ENCODE peak calls at places on chromosomes 5 and 9, in nine cellular contexts. I is astrocyte of the spinal cord, H is AG10803, U is Peyer's patch, G is lower leg skin, O is H9, K is fibroblast of mammary gland, T is fibroblast of pulmonary artery, Y is transverse colon. Q is an unnamed sample.
A peak's percentile ranks its signal among the peaks of the same experiment; 100 is the strongest.

GRCh38 chr5:99544326-99544725 is 615.5 kb upstream of the CHD1 start:
- DNase-seq in U (no peak), K (no peak), I (no peak), Y (no peak), O (no peak), T (no peak), H (no peak), G (no peak), Q (no peak)

GRCh38 chr9:112867275-112867991 is 23.2 kb downstream of the SLC46A2 start:
- DNase-seq in G (no peak), T (peak; percentile 95), Y (peak; percentile 31), O (peak; percentile 73), K (peak; percentile 90), H (peak; percentile 81), U (peak; percentile 66), I (peak; percentile 66), Q (peak; percentile 63)

GRCh38 chr5:152861231-152861630 is 456.2 kb upstream of the NMUR2 start:
- DNase-seq in O (no peak), Y (no peak), H (no peak), G (no peak), T (no peak), U (no peak), K (no peak), I (no peak), Q (no peak)

GRCh38 chr9:5357431-5358105 is 17.9 kb upstream of the RLN1 start:
- DNase-seq in I (no peak), U (no peak), K (no peak), G (no peak), T (no peak), O (no peak), Y (no peak), H (peak; percentile 16), Q (no peak)

GRCh38 chr9:133539434-133539833 is 4.9 kb downstream of the ADAMTSL2 start:
- DNase-seq in U (no peak), T (no peak), K (no peak), O (no peak), I (no peak), H (no peak), G (no peak), Y (peak; percentile 54), Q (no peak)

GRCh38 chr5:125281662-125282061 is 535.2 kb upstream of the ZNF608 start:
- DNase-seq in Y (no peak), I (no peak), H (no peak), K (no peak), T (no peak), G (no peak), O (no peak), U (no peak), Q (no peak)

GRCh38 chr9:136856078-136856474 is 3.9 kb downstream of the MAMDC4 start:
- DNase-seq in T (no peak), Y (no peak), U (no peak), G (no peak), H (no peak), O (peak; percentile 30), K (no peak), I (no peak), Q (no peak)

GRCh38 chr9:129352157-129352870 is 174.3 kb upstream of the IER5L start:
- DNase-seq in T (no peak), O (peak; percentile 92), G (no peak), K (no peak), I (no peak), H (no peak), U (no peak), Y (no peak), Q (no peak)

GRCh38 chr5:73299017-73299630 is 126.1 kb downstream of the TMEM174 start:
- DNase-seq in U (no peak), H (no peak), G (no peak), Y (no peak), O (peak; percentile 72), T (no peak), K (no peak), I (peak; percentile 44), Q (no peak)

GRCh38 chr5:96745844-96746531 is 61.8 kb downstream of the ERAP1 start:
- DNase-seq in G (no peak), I (no peak), Y (no peak), T (peak; percentile 30), H (peak; percentile 67), U (no peak), O (no peak), K (no peak), Q (no peak)

GRCh38 chr9:17906841-17907779 is 328.2 kb downstream of the SH3GL2 start:
- DNase-seq in Y (peak; percentile 60), I (no peak), U (no peak), K (no peak), H (no peak), T (no peak), O (peak; percentile 61), G (no peak), Q (no peak)

GRCh38 chr5:74679968-74680367 is 5.1 kb upstream of the HEXB start:
- DNase-seq in U (no peak), G (no peak), K (no peak), O (no peak), Y (no peak), H (no peak), I (no peak), T (peak; percentile 28), Q (no peak)

GRCh38 chr5:35856186-35857003 is at the start of gene IL7R:
- DNase-seq in O (no peak), H (peak; percentile 34), K (no peak), U (no peak), T (peak; percentile 36), G (no peak), Y (no peak), I (no peak), Q (no peak)

GRCh38 chr5:89584339-89584956 is 701.5 kb upstream of the MEF2C start:
- DNase-seq in I (peak; percentile 78), G (no peak), K (peak; percentile 82), O (no peak), T (peak; percentile 45), H (peak; percentile 71), U (no peak), Y (no peak), Q (no peak)

GRCh38 chr9:116055536-116055935 is 98.1 kb upstream of the PAPPA start:
- DNase-seq in K (no peak), T (no peak), H (no peak), I (no peak), O (no peak), U (no peak), G (no peak), Y (no peak), Q (no peak)

GRCh38 chr9:116391306-116391900 is 237.8 kb downstream of the PAPPA start:
- DNase-seq in O (no peak), K (peak; percentile 73), H (peak; percentile 81), U (no peak), I (peak; percentile 84), Y (no peak), T (peak; percentile 48), G (no peak), Q (no peak)

DNA sequence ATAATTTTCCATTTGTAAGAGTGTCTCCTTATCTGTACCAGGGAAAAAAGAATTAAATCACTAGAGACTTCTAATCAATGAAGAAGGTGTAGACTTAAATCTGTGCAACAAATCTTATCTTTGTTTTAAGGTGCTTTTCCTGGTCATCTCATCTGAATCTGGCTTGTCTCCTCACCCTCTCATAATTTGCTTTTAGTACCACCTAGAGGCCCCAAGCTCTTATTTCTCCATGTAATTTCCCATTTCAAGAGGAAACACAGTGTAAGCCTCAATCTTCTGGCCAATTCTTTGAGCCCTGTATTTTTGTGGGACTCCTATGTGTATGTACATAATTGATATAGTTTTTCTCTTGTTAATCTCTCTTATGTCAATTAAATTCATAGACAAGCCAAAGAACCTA is 1975.3 kb upstream of the CDH6 start:
- DNase-seq in I (no peak), K (no peak), H (no peak), T (no peak), O (no peak), G (no peak), U (no peak), Y (no peak), Q (no peak)
- TF ChIP-seq CTCF in I (no peak), K (no peak), H (no peak), T (no peak), O (peak; percentile 50), G (no peak), U (no peak), Y (no peak), Q (no peak)

GRCh38 chr5:141382469-141383294 is at the start of gene PCDHGA7:
- DNase-seq in I (peak; percentile 56), K (peak; percentile 54), U (no peak), O (no peak), Y (no peak), T (peak; percentile 70), G (no peak), H (peak; percentile 58), Q (no peak)
- TF ChIP-seq CTCF in I (peak; percentile 59), K (peak; percentile 60), U (no peak), O (no peak), Y (no peak), T (peak; percentile 64), G (no peak), H (peak; percentile 67), Q (peak; percentile 32)

GRCh38 chr5:150155258-150156032 is at the start of gene PDGFRB:
- DNase-seq in T (peak; percentile 93), K (peak; percentile 91), U (peak; percentile 88), O (peak; percentile 76), Y (peak; percentile 82), I (peak; percentile 90), H (peak; percentile 95), G (peak; percentile 87), Q (peak; percentile 93)

GRCh38 chr5:150153957-150154617 is 1.6 kb downstream of the PDGFRB start:
- DNase-seq in O (no peak), U (no peak), I (peak; percentile 73), H (peak; percentile 82), K (peak; percentile 75), T (peak; percentile 74), Y (no peak), G (no peak), Q (no peak)

GRCh38 chr5:150153483-150153882 is 2.2 kb downstream of the PDGFRB start:
- DNase-seq in O (no peak), H (no peak), K (no peak), G (no peak), U (no peak), T (no peak), Y (no peak), I (no peak), Q (no peak)

GRCh38 chr5:150156033-150156381 is 362 bp upstream of the PDGFRB start:
- DNase-seq in Y (no peak), K (no peak), U (no peak), G (no peak), H (no peak), O (no peak), I (no peak), T (no peak), Q (no peak)

GRCh38 chr5:150154618-150155134 is 969 bp downstream of the PDGFRB start:
- DNase-seq in H (no peak), Y (no peak), T (no peak), U (no peak), G (no peak), K (no peak), O (no peak), I (no peak), Q (no peak)
- TF ChIP-seq CTCF in H (peak; percentile 1), Y (no peak), T (no peak), U (no peak), G (no peak), K (no peak), O (no peak), I (peak; percentile 25), Q (no peak)

DNA sequence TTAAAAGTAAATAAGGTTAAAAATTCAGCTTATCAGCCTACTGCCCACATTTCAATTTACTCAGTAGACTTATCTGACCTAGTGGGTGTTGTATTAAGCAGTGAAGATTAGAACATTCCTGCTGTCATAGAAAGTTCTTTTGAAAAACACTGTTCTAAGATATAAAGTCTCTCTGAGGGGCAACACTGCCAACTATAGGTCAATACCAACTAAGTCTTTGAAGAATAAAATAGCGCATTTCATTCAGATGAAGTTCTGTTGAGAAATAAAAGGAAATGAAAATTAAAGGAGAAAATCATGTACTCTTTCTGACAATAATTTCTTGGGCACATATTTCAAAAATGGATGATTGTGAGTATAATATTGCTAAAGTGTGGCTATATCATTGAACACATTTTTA is 86.8 kb downstream of the PTPRD start:
- DNase-seq in K (no peak), H (no peak), T (no peak), I (no peak), G (no peak), O (no peak), U (no peak), Y (no peak), Q (no peak)
- TF ChIP-seq CTCF in K (no peak), H (no peak), T (no peak), I (no peak), G (no peak), O (peak; percentile 59), U (no peak), Y (no peak), Q (no peak)

Q was measured in AG09319.